ENCODE peak calls at places on chromosomes 11 and 22, in six cellular contexts. U is stimulated activated CD8-positive, alpha-beta memory T cell treated with anti-CD3 and anti-CD28 coated beads, Interleukin-4, amount 100 ng/mL, for 1 hour; O is endothelial cell of umbilical vein; B is GM06990; W is activated CD8-positive, alpha-beta T cell treated with anti-CD3 and anti-CD28 coated beads, Interleukin-2, amount 10 ng/mL, durations not matched to agents 7 days and 5 days; Z is activated naive CD4-positive, alpha-beta T cell. P is an unnamed sample.

GRCh38 chr11:90747057-90747456 is 524.2 kb upstream of the CHORDC1 start:
- DNase-seq in Z (no peak), W (no peak), O (no peak), U (no peak), B (no peak), P (no peak)

GRCh38 chr22:25153961-25154685 is 45.5 kb upstream of the CRYBB3 start:
- DNase-seq in O (peak), U (no peak), Z (no peak), B (no peak), W (no peak), P (no peak)

GRCh38 chr11:133821776-133822175 is 23.5 kb downstream of the SPATA19 start:
- DNase-seq in B (no peak), U (no peak), Z (no peak), O (no peak), W (peak), P (no peak)

GRCh38 chr11:1830119-1830499 is 4.7 kb upstream of the SYT8 start:
- DNase-seq in U (no peak), Z (no peak), B (no peak), O (no peak), W (peak), P (no peak)

GRCh38 chr11:27312110-27312509 is 50.9 kb downstream of the CCDC34 start:
- DNase-seq in U (no peak), B (no peak), Z (no peak), W (no peak), O (no peak), P (no peak)

GRCh38 chr11:48006301-48006992 is 26.1 kb downstream of the PTPRJ start:
- DNase-seq in W (peak), Z (no peak), U (no peak), B (peak), O (peak), P (no peak)

GRCh38 chr11:34565417-34566208 is 52.0 kb upstream of the ELF5 start:
- DNase-seq in U (no peak), W (peak), B (no peak), O (peak), Z (no peak), P (no peak)

GRCh38 chr11:10450451-10451398 is 4.3 kb upstream of the AMPD3 start:
- DNase-seq in O (no peak), U (no peak), W (peak), Z (peak), B (peak), P (no peak)

GRCh38 chr11:14015711-14016110 is 53.2 kb downstream of the SPON1 start:
- DNase-seq in W (no peak), Z (no peak), B (no peak), O (peak), U (no peak), P (no peak)